ENCODE peak calls at places on chromosomes 2 and 18, in six cellular contexts. K is A549, E is K562, G is IMR-90, Y is SK-N-SH, H is GM12878. C is an unnamed sample.

GRCh38 chr2:38443021-38443541 is 66.0 kb upstream of the ATL2 start:
- DNase-seq in Y (no peak), H (no peak), E (no peak), K (no peak), G (no peak), C (no peak)

GRCh38 chr18:435940-436339 is 64.6 kb downstream of the COLEC12 start:
- DNase-seq in E (no peak), H (no peak), G (peak; percentile 43), Y (no peak), K (no peak), C (no peak)

GRCh38 chr2:240196716-240197438 is 56.4 kb upstream of the OTOS start:
- DNase-seq in Y (no peak), H (no peak), G (no peak), K (no peak), E (no peak), C (no peak)

GRCh38 chr2:231111987-231112386 is 12.9 kb downstream of the HTR2B start:
- DNase-seq in E (no peak), K (no peak), Y (no peak), H (no peak), G (peak; percentile 66), C (no peak)

GRCh38 chr2:185201063-185201462 is 537.5 kb upstream of the FSIP2 start:
- DNase-seq in K (no peak), Y (no peak), E (no peak), H (no peak), G (no peak), C (no peak)

GRCh38 chr2:126776255-126776654 is 120.3 kb downstream of the GYPC start:
- DNase-seq in H (no peak), K (no peak), G (no peak), E (no peak), Y (no peak), C (no peak)

GRCh38 chr2:25980076-25980887 is 2.0 kb downstream of the KIF3C start:
- DNase-seq in Y (no peak), H (no peak), K (no peak), G (no peak), E (no peak), C (no peak)

GRCh38 chr2:100820346-100821254 is 661 bp downstream of the NPAS2 start:
- DNase-seq in G (no peak), E (no peak), H (no peak), K (no peak), Y (no peak), C (no peak)

GRCh38 chr2:45014016-45014702 is 4.9 kb upstream of the SIX2 start:
- DNase-seq in H (no peak), Y (peak; percentile 97), G (no peak), K (peak; percentile 88), E (no peak), C (no peak)

GRCh38 chr2:177753682-177754475 is 318.7 kb downstream of the PDE11A start:
- DNase-seq in Y (peak; percentile 41), K (peak; percentile 84), G (peak; percentile 82), H (no peak), E (peak; percentile 87), C (no peak)
- TF ChIP-seq SMC3 in Y (no peak), K (no peak), G (no peak), H (no peak), E (no peak), C (no peak)

GRCh38 chr18:74249181-74249968 is 42.4 kb downstream of the CYB5A start:
- DNase-seq in K (peak; percentile 82), G (peak; percentile 84), H (no peak), E (peak; percentile 31), Y (no peak), C (peak; percentile 84)
- TF ChIP-seq SMC3 in K (peak; percentile 16), G (no peak), H (no peak), E (no peak), Y (no peak), C (peak; percentile 44)

DNA sequence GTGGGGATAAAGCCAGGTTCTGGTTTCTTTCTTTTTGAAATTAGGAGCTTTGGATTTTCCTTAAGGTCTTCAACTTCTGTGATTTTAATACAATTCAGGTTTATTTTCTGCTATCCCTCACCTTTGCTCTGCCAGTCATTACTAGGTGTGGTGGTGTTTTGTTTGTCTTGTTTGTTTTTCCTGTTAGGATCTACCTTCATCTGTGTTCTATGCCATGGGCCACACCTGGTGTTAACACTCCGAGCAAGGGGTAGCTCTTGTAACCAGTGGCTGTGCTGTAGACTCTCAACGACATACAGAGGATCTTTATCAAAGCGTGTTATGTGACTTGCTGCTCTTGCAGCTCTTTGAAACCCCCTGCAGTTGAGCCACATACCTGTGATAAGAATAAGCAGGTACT is 38.6 kb downstream of the MGAT5 start:
- DNase-seq in G (no peak), K (no peak), E (no peak), H (no peak), Y (no peak), C (no peak)
- TF ChIP-seq SMC3 in G (no peak), K (no peak), E (no peak), H (no peak), Y (no peak), C (no peak)

DNA sequence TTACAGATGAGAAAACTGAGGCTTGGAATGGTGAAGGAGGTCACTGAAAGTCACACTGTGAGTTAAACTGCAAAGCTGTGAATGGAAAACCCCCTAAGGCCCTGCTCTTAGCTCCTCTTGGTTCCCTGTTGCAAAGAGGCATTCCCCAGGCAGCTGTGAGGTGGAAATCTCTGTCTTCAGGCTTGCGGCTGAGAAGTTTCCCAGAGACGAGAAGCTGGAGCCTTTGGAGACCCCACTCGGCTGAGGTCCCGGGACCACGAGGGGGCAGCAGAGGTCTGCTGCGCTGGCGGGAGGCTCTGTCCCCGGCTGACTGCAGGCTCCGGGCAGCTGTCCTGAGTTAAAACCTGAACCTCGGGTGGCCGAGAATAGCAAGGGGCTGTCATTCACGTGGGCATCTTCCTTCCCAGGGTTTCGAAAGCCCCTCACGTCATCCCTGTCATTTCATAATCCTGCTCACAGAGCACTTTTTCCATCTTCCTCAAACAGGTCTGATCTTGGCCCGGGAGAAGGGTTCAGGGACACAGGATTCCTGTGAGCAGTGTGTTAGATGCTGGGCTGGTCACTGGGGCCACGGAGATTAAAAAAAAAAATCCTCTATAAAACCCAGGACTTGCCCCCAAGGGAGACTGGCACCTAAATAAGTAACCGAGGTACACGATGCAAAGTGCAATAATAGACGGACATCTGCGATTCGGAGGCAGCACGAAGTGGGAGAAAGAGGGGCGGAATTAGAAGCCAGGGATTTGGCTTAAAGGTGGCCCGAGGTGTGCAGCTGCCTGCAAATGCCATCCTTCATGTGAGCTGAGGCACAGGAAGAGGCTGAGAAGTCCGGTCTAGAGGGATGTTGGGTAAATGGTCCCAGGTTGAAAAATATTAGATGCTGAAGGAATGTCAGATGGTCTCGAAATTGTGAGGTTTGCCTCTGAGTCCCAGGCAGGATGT is 24.6 kb upstream of the ATOH8 start:
- DNase-seq in H (no peak), Y (peak; percentile 90), K (peak; percentile 83), G (peak; percentile 72), E (peak; percentile 85), C (peak; percentile 65)
- TF ChIP-seq SMC3 in H (peak; percentile 97), Y (peak; percentile 99), K (peak; percentile 100), G (peak; percentile 99), E (peak; percentile 93), C (peak; percentile 76)

DNA sequence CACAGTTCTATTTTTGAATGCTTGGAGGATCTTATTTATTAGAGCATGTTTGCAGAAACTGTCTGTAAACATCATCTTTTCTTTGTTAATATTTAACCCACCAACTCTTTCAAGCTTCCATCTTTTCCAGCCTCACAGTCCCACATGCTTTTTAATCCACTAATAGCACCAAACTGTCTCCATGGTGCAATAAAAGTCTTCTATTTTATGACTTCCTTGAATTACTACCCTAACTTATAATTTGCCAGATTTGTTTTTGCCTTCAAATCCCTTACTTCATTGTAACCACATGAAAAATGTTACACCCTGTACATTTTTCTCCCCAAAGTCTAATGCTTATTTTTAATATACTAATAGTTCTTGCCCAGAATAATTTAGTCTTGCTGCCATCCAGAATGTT is 792.6 kb downstream of the PLCL1 start:
- DNase-seq in G (no peak), Y (no peak), E (no peak), H (no peak), K (no peak), C (no peak)
- TF ChIP-seq SMC3 in G (no peak), Y (no peak), E (no peak), H (no peak), K (no peak), C (no peak)

DNA sequence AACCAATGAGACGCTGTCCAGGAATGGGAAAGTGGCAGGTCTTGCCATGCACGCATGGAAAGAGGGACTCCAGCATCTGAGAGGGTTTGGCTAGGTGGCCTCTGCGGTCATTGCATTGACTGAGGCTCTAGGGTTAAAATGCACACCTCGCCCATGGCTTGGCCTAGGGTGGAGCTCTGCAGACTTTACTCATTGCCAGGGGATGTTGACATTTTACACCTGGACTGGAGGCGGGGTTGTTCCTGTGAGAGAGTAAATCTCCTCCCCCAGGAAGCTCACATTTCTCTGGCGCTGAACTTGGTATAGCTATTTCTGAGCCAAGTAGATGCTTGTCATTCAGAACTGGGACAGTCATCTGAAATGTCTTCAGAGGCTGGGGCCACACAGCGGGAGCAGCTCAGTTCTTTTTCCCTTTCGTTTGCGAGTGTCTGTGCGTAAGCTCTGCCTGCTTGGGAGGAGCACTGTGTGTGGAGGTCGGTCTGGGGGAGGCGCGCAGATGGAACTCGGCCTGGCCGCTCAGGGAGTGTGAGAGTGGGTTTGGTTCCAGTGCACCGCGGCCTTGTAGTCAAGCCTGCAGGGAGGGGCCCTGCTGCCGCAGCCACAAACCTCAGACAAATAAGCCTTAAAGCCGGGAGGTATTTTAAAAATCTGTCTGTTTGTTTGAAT is 76.4 kb downstream of the LPIN1 start:
- DNase-seq in E (no peak), Y (no peak), G (peak; percentile 66), H (no peak), K (no peak), C (peak; percentile 85)
- TF ChIP-seq SMC3 in E (no peak), Y (no peak), G (no peak), H (no peak), K (no peak), C (no peak)

DNA sequence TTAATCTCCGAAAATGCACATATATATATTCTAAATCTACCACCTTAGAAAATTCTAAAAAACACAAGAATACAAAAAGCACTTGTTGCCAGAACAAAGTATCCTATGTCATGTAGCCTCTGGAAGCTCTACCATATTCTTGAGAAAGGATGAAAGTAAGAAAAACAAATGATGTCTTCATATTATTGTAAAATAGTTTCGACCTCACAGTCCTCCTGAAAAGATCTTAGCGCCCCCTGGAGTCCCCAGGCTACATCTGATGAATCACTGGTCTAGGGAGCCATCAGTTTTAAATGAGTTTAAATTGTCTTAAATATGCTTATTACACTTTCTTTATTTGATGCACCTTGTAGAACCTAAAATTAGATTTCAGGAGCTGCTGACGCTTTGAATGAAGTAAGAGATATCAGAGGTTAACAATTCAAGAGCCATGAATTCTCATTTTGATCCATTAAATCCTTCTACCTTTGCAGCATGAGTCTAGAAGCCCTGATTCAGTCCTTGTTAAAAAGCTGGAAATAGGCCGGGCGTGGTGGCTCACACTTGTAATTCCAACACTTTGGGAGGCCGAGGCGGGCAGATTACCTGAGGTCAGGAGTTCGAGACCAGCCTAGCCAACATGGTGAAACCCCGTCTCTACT is 138.8 kb downstream of the MCFD2 start:
- DNase-seq in G (peak; percentile 79), H (no peak), Y (peak; percentile 71), K (peak; percentile 73), E (peak; percentile 74), C (peak; percentile 69)
- TF ChIP-seq SMC3 in G (peak; percentile 70), H (peak; percentile 82), Y (peak; percentile 68), K (peak; percentile 71), E (peak; percentile 54), C (peak; percentile 86)

GRCh38 chr2:109563294-109563693 is 50.5 kb downstream of the SEPTIN10 start:
- DNase-seq in Y (no peak), H (no peak), E (no peak), K (no peak), G (peak; percentile 31), C (no peak)
- TF ChIP-seq SMC3 in Y (no peak), H (no peak), E (no peak), K (no peak), G (no peak), C (no peak)